ENCODE peak calls at places on chromosomes 11 and 22, in five cellular contexts. X is GM12865, U is AG10803, Z is spleen, J is NB4. S is an unnamed sample.

GRCh38 chr11:113634940-113635575 is 71.0 kb downstream of the TMPRSS5 start:
- DNase-seq in X (no peak), U (no peak), Z (no peak), J (no peak), S (no peak)

GRCh38 chr22:25076281-25076680 is 123.4 kb upstream of the CRYBB3 start:
- DNase-seq in X (peak; percentile 54), U (no peak), Z (no peak), J (no peak), S (no peak)

GRCh38 chr11:95067828-95068244 is 1.1 kb downstream of the SRSF8 start:
- DNase-seq in X (no peak), U (peak; percentile 6), Z (peak; percentile 87), J (no peak), S (no peak)

GRCh38 chr11:331332-332060 is 10.8 kb upstream of the IFITM3 start:
- DNase-seq in X (no peak), U (no peak), Z (peak; percentile 77), J (no peak), S (no peak)

GRCh38 chr11:45021692-45022130 is 71.0 kb upstream of the TP53I11 start:
- DNase-seq in X (no peak), U (peak; percentile 53), Z (no peak), J (peak; percentile 69), S (no peak)

GRCh38 chr11:133579165-133580031 is 47.1 kb upstream of the OPCML start:
- DNase-seq in X (no peak), U (no peak), Z (no peak), J (no peak), S (no peak)

GRCh38 chr11:86219291-86220193 is 25.0 kb upstream of the EED start:
- DNase-seq in X (peak; percentile 79), U (no peak), Z (no peak), J (no peak), S (no peak)

GRCh38 chr11:118434553-118435232 is 1.6 kb upstream of the KMT2A start:
- DNase-seq in X (peak; percentile 28), U (no peak), Z (peak; percentile 82), J (peak; percentile 85), S (no peak)

GRCh38 chr11:27717377-27717776 is 17.1 kb upstream of the BDNF start:
- DNase-seq in X (no peak), U (no peak), Z (no peak), J (no peak), S (peak; percentile 32)

GRCh38 chr22:24002272-24002671 is 3.0 kb downstream of the GSTT4 start:
- DNase-seq in X (no peak), U (no peak), Z (no peak), J (no peak), S (no peak)

GRCh38 chr22:19691721-19692341 is 22.5 kb upstream of the SEPTIN5 start:
- DNase-seq in X (no peak), U (peak; percentile 59), Z (peak; percentile 56), J (no peak), S (peak; percentile 25)

GRCh38 chr11:71488968-71489265 is 35.9 kb downstream of the NADSYN1 start:
- DNase-seq in X (no peak), U (no peak), Z (no peak), J (no peak), S (no peak)

GRCh38 chr11:79274636-79275315 is 166.1 kb downstream of the TENM4 start:
- DNase-seq in X (no peak), U (peak; percentile 83), Z (no peak), J (no peak), S (peak; percentile 66)

DNA sequence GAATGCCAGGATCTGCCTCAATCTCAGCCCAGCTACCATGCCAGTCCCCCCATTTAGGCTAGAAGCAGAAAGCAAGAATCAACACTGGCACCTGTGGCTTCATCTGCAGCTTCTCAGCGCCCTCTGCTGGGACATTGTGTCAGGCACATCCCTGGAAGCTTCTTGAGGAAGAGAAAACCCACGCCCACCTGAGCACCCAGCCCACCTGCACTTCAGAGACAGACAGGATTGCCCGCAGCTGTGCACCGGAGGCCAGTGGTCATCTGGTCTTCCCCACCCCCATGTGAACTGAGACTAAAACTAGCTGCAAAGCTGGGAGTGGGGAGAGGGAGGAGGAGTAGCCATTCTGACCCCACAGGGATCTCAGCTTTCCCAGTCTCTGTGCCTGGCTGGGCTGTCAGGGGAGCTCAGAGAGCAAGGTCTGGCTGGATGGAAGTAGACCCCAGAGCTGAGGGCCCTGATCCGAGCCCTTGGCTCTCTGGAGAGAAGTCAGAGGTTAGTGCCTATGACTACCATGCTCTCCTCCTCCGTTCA is 66.8 kb downstream of the FEZ1 start:
- DNase-seq in X (peak; percentile 69), U (peak; percentile 50), Z (no peak), J (peak; percentile 67), S (peak; percentile 26)
- TF ChIP-seq CTCF in X (peak; percentile 88), U (peak; percentile 82), Z (peak; percentile 53), J (peak; percentile 90), S (peak; percentile 81)

DNA sequence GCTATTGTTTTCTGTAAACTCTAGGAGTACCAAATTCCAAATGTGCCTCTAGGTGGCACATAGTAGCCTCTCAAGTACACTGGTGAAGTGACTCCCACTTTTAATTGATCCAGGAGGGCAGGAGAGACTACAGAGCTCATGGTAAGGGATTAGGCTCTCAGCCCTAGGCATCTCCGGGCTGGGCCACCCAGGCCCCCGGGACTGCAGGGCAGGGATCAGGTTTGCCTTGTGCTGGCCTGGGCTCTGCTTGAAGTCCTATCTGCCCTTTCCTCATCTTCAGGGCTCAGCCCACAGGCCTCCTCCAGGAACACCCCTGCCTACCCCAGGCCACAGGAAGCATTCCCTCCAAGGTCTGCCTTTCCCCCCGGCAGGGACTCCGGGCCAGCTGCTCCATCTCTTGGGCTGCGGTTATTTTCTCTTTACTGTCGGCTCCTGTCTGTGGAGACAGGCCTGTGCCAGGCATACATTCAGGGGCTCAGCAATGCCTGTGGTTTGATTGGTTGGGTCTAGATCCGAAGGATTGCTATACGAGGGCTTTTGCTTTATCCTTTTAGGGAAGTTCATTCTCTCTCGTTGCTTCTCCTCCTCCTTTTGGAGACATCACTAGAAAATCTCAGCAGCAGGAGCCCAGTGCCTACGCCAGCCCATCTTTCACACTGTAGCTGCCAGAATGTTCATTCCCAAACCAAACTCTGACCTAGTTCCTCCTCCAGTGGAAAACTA is 32.8 kb downstream of the PARVA start:
- DNase-seq in X (no peak), U (peak; percentile 78), Z (no peak), J (peak; percentile 6), S (peak; percentile 62)
- TF ChIP-seq CTCF in X (no peak), U (peak; percentile 51), Z (no peak), J (peak; percentile 6), S (peak; percentile 71)

GRCh38 chr22:50092342-50092741 is 2.5 kb downstream of the MOV10L1 start:
- DNase-seq in X (no peak), U (no peak), Z (peak; percentile 14), J (no peak), S (no peak)
- TF ChIP-seq CTCF in X (no peak), U (no peak), Z (no peak), J (no peak), S (no peak)

GRCh38 chr11:13249992-13250391 is 27.6 kb upstream of the BMAL1 start:
- DNase-seq in X (peak; percentile 16), U (no peak), Z (no peak), J (no peak), S (peak; percentile 25)
- TF ChIP-seq CTCF in X (no peak), U (peak; percentile 18), Z (no peak), J (no peak), S (peak; percentile 70)

GRCh38 chr11:105468154-105468553 is 141.7 kb upstream of the GRIA4 start:
- DNase-seq in X (no peak), U (no peak), Z (no peak), J (no peak), S (no peak)

GRCh38 chr11:105466582-105467228 is 143.2 kb upstream of the GRIA4 start:
- DNase-seq in X (no peak), U (peak; percentile 6), Z (no peak), J (no peak), S (peak; percentile 33)

DNA sequence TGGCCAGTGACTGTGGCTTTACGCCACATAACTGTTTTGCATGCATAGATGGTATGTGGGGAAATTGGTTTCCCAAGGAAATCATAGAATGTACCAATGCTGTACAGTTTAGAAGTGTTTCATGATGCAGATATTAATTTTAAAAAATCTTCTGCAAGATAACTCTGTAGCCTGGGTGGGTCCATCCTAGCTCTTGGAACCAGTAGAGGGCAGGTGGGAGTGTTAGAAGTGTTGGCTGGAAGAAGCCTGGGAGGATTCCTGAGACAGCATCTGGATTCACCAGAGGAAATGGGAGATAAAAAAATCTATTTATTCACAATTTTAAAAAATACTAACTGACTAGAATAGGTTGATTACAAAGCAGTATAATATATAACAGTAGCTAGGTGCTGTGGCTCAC is 139.9 kb upstream of the GRIA4 start:
- DNase-seq in X (no peak), U (no peak), Z (no peak), J (no peak), S (no peak)
- TF ChIP-seq CTCF in X (no peak), U (no peak), Z (no peak), J (no peak), S (no peak)

DNA sequence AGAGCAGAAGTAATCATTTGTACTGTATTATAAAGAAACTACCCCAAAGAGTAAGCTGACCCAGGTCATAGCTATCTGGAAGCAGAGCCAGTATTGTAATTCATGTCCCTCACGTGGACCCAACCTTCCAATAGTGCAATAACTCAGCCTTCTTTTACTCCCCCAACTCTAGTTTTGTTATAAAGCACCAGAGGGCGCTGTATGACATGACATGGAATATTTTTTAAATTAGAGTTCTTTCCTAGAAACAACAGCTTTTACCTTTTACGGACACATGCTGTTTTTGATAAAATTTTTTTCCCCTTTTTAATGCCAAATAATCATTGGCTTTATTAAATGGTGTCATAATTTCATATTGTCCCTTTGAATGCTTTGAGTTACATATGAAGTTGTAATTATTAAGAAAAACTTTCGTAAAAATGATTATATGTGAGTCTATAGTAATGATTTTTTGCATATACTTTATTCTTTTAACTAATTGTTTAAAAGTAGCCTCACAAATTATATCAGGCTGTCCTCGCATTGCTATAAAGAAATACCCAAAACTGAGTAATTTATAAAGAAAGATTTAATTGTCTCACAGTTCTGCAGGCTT is 76.9 kb downstream of the DKK3 start:
- DNase-seq in X (peak; percentile 40), U (peak; percentile 70), Z (no peak), J (peak; percentile 54), S (peak; percentile 70)
- TF ChIP-seq CTCF in X (peak; percentile 39), U (peak; percentile 80), Z (peak; percentile 63), J (peak; percentile 42), S (peak; percentile 92)

DNA sequence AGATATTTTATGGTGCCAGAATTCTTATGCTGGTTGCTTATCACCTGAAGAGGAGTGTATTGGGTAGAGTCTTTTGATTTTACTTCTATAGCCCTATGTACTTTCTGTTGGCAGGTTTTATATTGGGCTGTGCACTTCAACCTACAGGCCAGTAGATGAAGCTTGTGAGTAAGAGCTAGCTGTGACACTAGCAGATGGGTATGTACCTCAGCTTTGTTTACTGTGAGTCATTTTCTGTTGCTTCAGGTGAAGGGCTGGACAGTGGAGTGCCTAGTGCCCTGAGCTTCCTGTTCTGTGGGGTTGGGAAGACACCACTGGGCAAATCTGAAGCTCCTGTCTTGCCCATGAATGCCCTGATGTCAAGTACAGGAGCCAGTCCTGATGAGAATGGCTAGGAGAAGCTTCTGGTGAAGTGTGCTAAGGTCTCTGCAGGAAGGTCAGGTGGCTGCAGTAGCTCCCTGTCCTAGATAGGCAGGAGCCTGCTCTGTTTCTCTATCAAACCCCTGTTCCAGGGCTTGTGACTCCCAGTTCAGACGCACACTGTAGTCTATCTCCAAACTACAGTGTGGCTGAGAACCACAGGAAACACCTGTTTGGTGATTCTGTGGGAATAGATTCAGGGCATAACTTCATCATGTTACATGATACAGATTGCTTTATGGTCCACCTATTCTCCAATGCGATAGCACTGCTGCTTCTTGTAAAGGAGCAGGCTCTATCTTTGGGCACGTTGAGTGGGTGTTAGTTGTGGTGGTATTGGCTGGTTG is 755.7 kb downstream of the KCNA4 start:
- DNase-seq in X (no peak), U (peak; percentile 25), Z (no peak), J (no peak), S (peak; percentile 39)
- TF ChIP-seq CTCF in X (no peak), U (no peak), Z (no peak), J (no peak), S (peak; percentile 24)

GRCh38 chr11:65853249-65853979 is 4.6 kb downstream of the CFL1 start:
- DNase-seq in X (peak; percentile 41), U (no peak), Z (no peak), J (peak; percentile 45), S (no peak)
- TF ChIP-seq CTCF in X (no peak), U (no peak), Z (no peak), J (peak; percentile 28), S (peak; percentile 26)